ENCODE peak calls at places on chromosomes 11 and 22, in four cellular contexts. H is A549, T is K562, W is HepG2. V is an unnamed sample.

GRCh38 chr11:117597083-117597482 is 199.9 kb downstream of the DSCAML1 start:
- DNase-seq in H (peak; percentile 14), T (peak; percentile 54), W (peak; percentile 21), V (peak; percentile 84)

GRCh38 chr11:34449013-34449412 is 10.3 kb downstream of the CAT start:
- DNase-seq in H (no peak), T (no peak), W (no peak), V (no peak)

GRCh38 chr11:119684361-119685072 is 44.5 kb downstream of the NECTIN1 start:
- DNase-seq in H (peak; percentile 13), T (peak; percentile 31), W (peak; percentile 46), V (no peak)

GRCh38 chr22:39999144-39999757 is 4.5 kb downstream of the FAM83F start:
- DNase-seq in H (peak; percentile 30), T (peak; percentile 65), W (peak; percentile 27), V (no peak)

GRCh38 chr11:62025429-62026105 is 58.1 kb upstream of the FTH1 start:
- DNase-seq in H (peak; percentile 86), T (peak; percentile 85), W (peak; percentile 87), V (no peak)

GRCh38 chr11:62593434-62594044 is 2.2 kb upstream of the TUT1 start:
- DNase-seq in H (peak; percentile 77), T (peak; percentile 49), W (peak; percentile 59), V (peak; percentile 89)

GRCh38 chr11:78548911-78549572 is 25.6 kb downstream of the NARS2 start:
- DNase-seq in H (no peak), T (no peak), W (no peak), V (no peak)

GRCh38 chr22:37209140-37209845 is 3.0 kb downstream of the SSTR3 start:
- DNase-seq in H (no peak), T (no peak), W (no peak), V (no peak)

GRCh38 chr22:19526702-19527111 is 2.5 kb upstream of the CLDN5 start:
- DNase-seq in H (no peak), T (peak; percentile 41), W (no peak), V (no peak)

GRCh38 chr22:32476286-32476685 is 1.7 kb downstream of the FBXO7 start:
- DNase-seq in H (no peak), T (no peak), W (no peak), V (no peak)

GRCh38 chr11:76857776-76858461 is 2.8 kb upstream of the ACER3 start:
- DNase-seq in H (no peak), T (no peak), W (no peak), V (no peak)

GRCh38 chr22:45997775-45998637 is 21.0 kb upstream of the WNT7B start:
- DNase-seq in H (no peak), T (no peak), W (no peak), V (no peak)

GRCh38 chr22:21693333-21693998 is 27.7 kb downstream of the PPIL2 start:
- DNase-seq in H (no peak), T (peak; percentile 57), W (no peak), V (no peak)

GRCh38 chr11:95985174-95985808 is 61.4 kb upstream of the MTMR2 start:
- DNase-seq in H (no peak), T (no peak), W (no peak), V (no peak)

GRCh38 chr22:42967933-42968332 is 47.0 kb downstream of the PACSIN2 start:
- DNase-seq in H (no peak), T (peak; percentile 53), W (no peak), V (no peak)

GRCh38 chr11:132205496-132205895 is 835.1 kb downstream of the NTM start:
- DNase-seq in H (no peak), T (no peak), W (no peak), V (no peak)

GRCh38 chr11:97367406-97368083 is 977.7 kb downstream of the JRKL start:
- DNase-seq in H (no peak), T (no peak), W (no peak), V (no peak)

GRCh38 chr22:43433904-43434600 is 22.2 kb downstream of the MPPED1 start:
- DNase-seq in H (no peak), T (no peak), W (no peak), V (no peak)

GRCh38 chr11:103907548-103908455 is 128.6 kb upstream of the DDI1 start:
- DNase-seq in H (no peak), T (no peak), W (no peak), V (no peak)

GRCh38 chr11:3121931-3122774 is 43.0 kb downstream of the OSBPL5 start:
- DNase-seq in H (no peak), T (no peak), W (no peak), V (peak; percentile 11)

GRCh38 chr22:44567846-44568493 is 69.9 kb upstream of the RTL6 start:
- DNase-seq in H (no peak), T (no peak), W (peak; percentile 45), V (peak; percentile 66)

GRCh38 chr11:33268945-33269567 is 11.9 kb downstream of the HIPK3 start:
- DNase-seq in H (no peak), T (no peak), W (no peak), V (no peak)

GRCh38 chr22:30887861-30888260 is 80.7 kb downstream of the MORC2 start:
- DNase-seq in H (no peak), T (no peak), W (no peak), V (no peak)

GRCh38 chr11:250740-251299 is 14.0 kb downstream of the PSMD13 start:
- DNase-seq in H (peak; percentile 30), T (peak; percentile 68), W (no peak), V (peak; percentile 89)

GRCh38 chr11:110176366-110177056 is 83.3 kb downstream of the ZC3H12C start:
- DNase-seq in H (no peak), T (no peak), W (no peak), V (no peak)

GRCh38 chr11:47538741-47539575 is 14.0 kb downstream of the CELF1 start:
- DNase-seq in H (no peak), T (no peak), W (no peak), V (no peak)

GRCh38 chr22:33049125-33049729 is 9.0 kb downstream of the SYN3 start:
- DNase-seq in H (peak; percentile 31), T (peak; percentile 66), W (peak; percentile 62), V (peak; percentile 83)

GRCh38 chr22:31036671-31037550 is 44.2 kb upstream of the SMTN start:
- DNase-seq in H (no peak), T (no peak), W (no peak), V (no peak)

GRCh38 chr11:34653851-34654490 is 33.1 kb downstream of the EHF start:
- DNase-seq in H (peak; percentile 82), T (no peak), W (peak; percentile 92), V (no peak)

GRCh38 chr11:33168605-33169240 is 7.4 kb upstream of the CSTF3 start:
- DNase-seq in H (no peak), T (no peak), W (no peak), V (no peak)

GRCh38 chr11:17738350-17739207 is 4.0 kb downstream of the KCNC1 start:
- DNase-seq in H (no peak), T (peak; percentile 38), W (no peak), V (peak; percentile 66)

GRCh38 chr11:78535920-78536319 is 38.7 kb downstream of the NARS2 start:
- DNase-seq in H (no peak), T (no peak), W (no peak), V (no peak)

GRCh38 chr22:44256860-44257560 is 55.7 kb downstream of the SHISAL1 start:
- DNase-seq in H (no peak), T (no peak), W (no peak), V (peak; percentile 6)

GRCh38 chr11:9574806-9575530 is 1.5 kb downstream of the WEE1 start:
- DNase-seq in H (peak; percentile 75), T (peak; percentile 52), W (peak; percentile 82), V (peak; percentile 36)
- TF ChIP-seq NR3C1 in H (no peak), T (no peak), W (no peak), V (no peak)

GRCh38 chr11:126113963-126114362 is 51.3 kb upstream of the CDON start:
- DNase-seq in H (no peak), T (no peak), W (no peak), V (no peak)

GRCh38 chr11:126113012-126113411 is 50.3 kb upstream of the CDON start:
- DNase-seq in H (no peak), T (no peak), W (no peak), V (no peak)

GRCh38 chr11:126111458-126112116 is 48.9 kb upstream of the CDON start:
- DNase-seq in H (no peak), T (no peak), W (no peak), V (no peak)

GRCh38 chr11:126113515-126113957 is 50.9 kb upstream of the CDON start:
- DNase-seq in H (peak; percentile 66), T (no peak), W (peak; percentile 84), V (no peak)

DNA sequence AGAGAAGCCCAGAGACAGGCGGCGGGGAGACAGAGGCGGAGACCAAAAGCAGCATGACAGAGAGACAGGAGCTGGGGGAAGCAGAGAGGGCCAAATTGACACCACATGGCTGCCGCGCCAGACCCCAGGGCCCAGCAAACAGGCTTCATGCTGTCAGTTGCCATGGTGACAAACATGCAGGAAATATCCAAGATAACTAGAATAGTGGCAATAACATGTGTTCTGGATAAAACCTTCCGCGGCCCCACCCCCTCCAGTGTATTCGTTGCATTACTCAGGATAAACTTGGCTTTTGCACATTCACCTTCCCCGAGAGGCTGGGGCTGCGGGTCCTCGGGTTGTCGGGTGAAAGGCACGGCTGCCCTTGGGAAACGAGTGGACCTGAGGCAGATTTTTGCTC is 49.9 kb upstream of the CDON start:
- DNase-seq in H (no peak), T (no peak), W (no peak), V (no peak)
- TF ChIP-seq JUN in H (no peak), T (no peak), W (no peak), V (no peak)

DNA sequence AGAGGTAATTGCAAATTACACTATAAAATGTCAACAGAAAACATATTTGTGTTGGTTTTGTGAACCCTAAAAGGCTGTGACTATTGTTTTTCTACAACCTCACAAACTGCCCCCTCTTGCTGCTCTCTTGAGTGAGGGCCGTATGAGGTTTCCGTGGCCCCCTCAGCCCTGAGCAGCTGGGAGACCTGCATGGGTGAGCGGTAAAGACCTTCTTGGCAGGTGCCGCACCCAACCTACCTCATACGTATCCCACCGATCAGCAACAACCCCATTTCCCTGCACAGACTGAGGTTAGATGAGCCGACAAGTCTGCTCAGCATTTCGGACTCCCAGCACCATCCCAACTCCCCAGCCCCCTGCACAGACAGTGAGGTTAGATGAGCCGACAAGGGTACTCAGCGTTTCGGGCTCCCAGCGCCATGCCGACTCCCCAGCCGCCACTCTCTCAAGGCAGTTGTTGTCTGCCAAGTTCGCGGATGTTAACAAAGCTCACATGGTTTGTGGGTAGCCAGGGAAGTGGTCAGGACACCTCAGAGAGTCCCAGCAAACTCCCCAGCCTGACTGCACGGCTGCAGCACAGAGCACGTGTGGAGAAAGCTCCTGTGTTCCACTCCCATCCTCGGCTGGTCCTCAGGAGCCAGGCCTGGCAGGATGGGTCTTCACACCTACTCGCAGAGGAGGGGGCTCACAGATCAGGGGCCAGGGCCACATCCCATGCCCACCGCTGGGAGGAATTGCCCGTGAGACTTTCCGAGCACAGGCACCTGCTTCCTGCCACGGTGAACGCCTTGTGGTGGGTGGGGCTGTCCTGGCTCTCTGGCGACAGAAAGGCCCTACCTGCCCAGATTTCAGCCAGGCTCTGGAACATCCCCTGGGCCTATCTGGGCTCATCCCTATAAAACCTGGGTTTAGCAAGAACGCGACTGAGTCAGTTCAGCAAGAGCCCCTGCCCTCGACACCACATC is 502.9 kb downstream of the BRD1 start:
- DNase-seq in H (no peak), T (no peak), W (no peak), V (no peak)
- TF ChIP-seq NR3C1 in H (no peak), T (no peak), W (no peak), V (no peak)

GRCh38 chr11:114059278-114059983 is at the start of gene ZBTB16:
- DNase-seq in H (no peak), T (peak; percentile 66), W (no peak), V (peak; percentile 79)

GRCh38 chr11:114060402-114061052 is 1.0 kb downstream of the ZBTB16 start:
- DNase-seq in H (no peak), T (peak; percentile 32), W (no peak), V (peak; percentile 38)

GRCh38 chr11:114058871-114059277 is 637 bp upstream of the ZBTB16 start:
- DNase-seq in H (no peak), T (no peak), W (no peak), V (peak; percentile 24)

GRCh38 chr11:114061053-114062049 is 1.8 kb downstream of the ZBTB16 start:
- DNase-seq in H (no peak), T (peak; percentile 33), W (no peak), V (peak; percentile 20)

GRCh38 chr11:114059984-114060401 is 482 bp downstream of the ZBTB16 start:
- DNase-seq in H (no peak), T (peak; percentile 17), W (no peak), V (no peak)
- TF ChIP-seq JUN in H (no peak), T (no peak), W (no peak), V (no peak)